ENCODE peak calls at places on chromosomes 6 and 20, in six cellular contexts. W is NCI-H774; D is stimulated activated CD4-positive, alpha-beta T cell treated with anti-CD3 and anti-CD28 coated beads, Interleukin-2, amount 100 ng/mL, for 48 hours; B is colonic mucosa; Z is heart right ventricle; V is frontal cortex. U is an unnamed sample.
A peak's percentile ranks its signal among the peaks of the same experiment; 100 is the strongest.

GRCh38 chr20:35489717-35490116 is 34.3 kb downstream of the CEP250 start:
- DNase-seq in Z (no peak), V (no peak), W (no peak), B (no peak), D (no peak), U (no peak)

GRCh38 chr6:135667694-135668455 is 170.3 kb upstream of the AHI1 start:
- DNase-seq in B (no peak), W (peak; percentile 42), V (no peak), Z (peak; percentile 40), D (no peak), U (no peak)

GRCh38 chr20:51800132-51800721 is 2.1 kb downstream of the SALL4 start:
- DNase-seq in Z (peak; percentile 48), B (peak; percentile 75), V (peak; percentile 55), W (peak; percentile 51), D (peak; percentile 74), U (peak; percentile 91)

GRCh38 chr6:17945111-17945510 is 42.3 kb downstream of the KIF13A start:
- DNase-seq in Z (no peak), W (no peak), D (no peak), B (no peak), V (no peak), U (no peak)

GRCh38 chr6:141874930-141875602 is 257.7 kb upstream of the GJE1 start:
- DNase-seq in V (no peak), B (no peak), D (no peak), W (no peak), Z (no peak), U (no peak)

GRCh38 chr20:889110-889509 is 27.0 kb downstream of the ANGPT4 start:
- DNase-seq in W (no peak), Z (no peak), B (no peak), D (no peak), V (no peak), U (no peak)

GRCh38 chr6:42147138-42147562 is 4.7 kb upstream of the C6orf132 start:
- DNase-seq in W (no peak), V (no peak), B (peak; percentile 66), D (no peak), Z (no peak), U (no peak)

GRCh38 chr6:157845493-157846259 is 22.6 kb downstream of the SNX9 start:
- DNase-seq in D (no peak), Z (no peak), W (no peak), V (no peak), B (no peak), U (peak; percentile 27)

GRCh38 chr20:34553366-34553867 is 5.1 kb upstream of the MAP1LC3A start:
- DNase-seq in Z (peak; percentile 33), D (no peak), W (peak; percentile 12), B (no peak), V (no peak), U (peak; percentile 49)

GRCh38 chr20:33401922-33402369 is 627 bp upstream of the CDK5RAP1 start:
- DNase-seq in W (no peak), B (no peak), Z (no peak), V (no peak), D (no peak), U (peak; percentile 54)

GRCh38 chr6:35381132-35381531 is 38.8 kb downstream of the PPARD start:
- DNase-seq in W (no peak), B (no peak), Z (no peak), V (no peak), D (no peak), U (no peak)

GRCh38 chr6:151067684-151068596 is 171.8 kb upstream of the AKAP12 start:
- DNase-seq in Z (peak; percentile 64), B (peak; percentile 42), D (no peak), W (peak; percentile 45), V (peak; percentile 6), U (no peak)